ENCODE peak calls at places on chromosomes 7 and 10, in eight cellular contexts. P, A, H, F, C, N, I and U are unnamed samples.

GRCh38 chr7:25059576-25059975 is 65.5 kb downstream of the CYCS start:
- DNase-seq in I (no peak), C (no peak), P (no peak), A (no peak), H (no peak), F (no peak), N (no peak), U (no peak)

GRCh38 chr10:43854042-43854441 is 205.4 kb upstream of the ZNF32 start:
- DNase-seq in N (peak; percentile 84), H (no peak), A (no peak), F (no peak), P (no peak), I (no peak), C (peak; percentile 10), U (no peak)

GRCh38 chr7:99551329-99551728 is 585 bp downstream of the FAM200A start:
- DNase-seq in N (no peak), A (no peak), F (no peak), C (no peak), I (no peak), P (no peak), H (no peak), U (no peak)

GRCh38 chr10:21528452-21529235 is 3.2 kb upstream of the SKIDA1 start:
- DNase-seq in P (no peak), A (no peak), I (no peak), C (no peak), N (no peak), F (no peak), H (no peak), U (no peak)

GRCh38 chr10:132634241-132634946 is 96.8 kb downstream of the INPP5A start:
- DNase-seq in I (no peak), F (no peak), P (no peak), H (no peak), A (no peak), N (peak; percentile 13), C (no peak), U (no peak)

GRCh38 chr7:132687981-132688383 is 111.7 kb upstream of the PLXNA4 start:
- DNase-seq in N (no peak), I (no peak), C (peak; percentile 49), F (no peak), P (no peak), A (no peak), H (no peak), U (no peak)

GRCh38 chr10:107423903-107424302 is 259.4 kb upstream of the SORCS1 start:
- DNase-seq in F (no peak), H (no peak), P (no peak), N (no peak), A (no peak), C (no peak), I (no peak), U (no peak)

GRCh38 chr10:116099031-116099430 is 174.0 kb downstream of the GFRA1 start:
- DNase-seq in P (no peak), N (no peak), I (no peak), C (no peak), F (no peak), H (no peak), A (no peak), U (no peak)

GRCh38 chr10:133358920-133359300 is 1.1 kb upstream of the FUOM start:
- DNase-seq in I (no peak), H (no peak), A (no peak), P (no peak), N (no peak), C (no peak), F (no peak), U (no peak)

GRCh38 chr7:19080076-19080475 is 37.4 kb downstream of the TWIST1 start:
- DNase-seq in N (no peak), A (no peak), P (no peak), I (no peak), H (no peak), C (no peak), F (no peak), U (no peak)

GRCh38 chr7:43491984-43492383 is 90.9 kb upstream of the STK17A start:
- DNase-seq in F (no peak), P (no peak), N (peak; percentile 81), H (peak; percentile 46), C (no peak), A (no peak), I (no peak), U (peak; percentile 72)

GRCh38 chr10:91642831-91643692 is 10.2 kb upstream of the PPP1R3C start:
- DNase-seq in I (no peak), A (no peak), C (no peak), H (no peak), P (no peak), N (peak; percentile 21), F (no peak), U (no peak)

GRCh38 chr10:126016156-126016805 is 119.9 kb downstream of the FANK1 start:
- DNase-seq in N (no peak), A (no peak), P (no peak), H (no peak), I (no peak), F (no peak), C (no peak), U (no peak)

GRCh38 chr10:126012485-126012884 is 116.1 kb downstream of the FANK1 start:
- DNase-seq in I (no peak), N (peak; percentile 61), H (peak; percentile 17), A (no peak), F (no peak), P (no peak), C (no peak), U (no peak)

GRCh38 chr10:126014309-126014708 is 117.9 kb downstream of the FANK1 start:
- DNase-seq in C (no peak), A (peak; percentile 76), I (no peak), P (no peak), F (peak; percentile 7), N (peak; percentile 51), H (peak; percentile 26), U (peak; percentile 72)

GRCh38 chr10:126011995-126012394 is 115.6 kb downstream of the FANK1 start:
- DNase-seq in I (no peak), C (no peak), A (no peak), P (no peak), N (no peak), H (no peak), F (no peak), U (no peak)

GRCh38 chr10:126013489-126014281 is 117.3 kb downstream of the FANK1 start:
- DNase-seq in N (peak; percentile 80), P (no peak), C (peak; percentile 55), H (peak; percentile 33), I (peak; percentile 41), F (peak; percentile 83), A (no peak), U (peak; percentile 59)
- TF ChIP-seq CTCF in N (peak; percentile 27), P (no peak), C (peak; percentile 51), H (no peak), I (no peak), F (peak; percentile 10), A (peak; percentile 1), U (no peak)

DNA sequence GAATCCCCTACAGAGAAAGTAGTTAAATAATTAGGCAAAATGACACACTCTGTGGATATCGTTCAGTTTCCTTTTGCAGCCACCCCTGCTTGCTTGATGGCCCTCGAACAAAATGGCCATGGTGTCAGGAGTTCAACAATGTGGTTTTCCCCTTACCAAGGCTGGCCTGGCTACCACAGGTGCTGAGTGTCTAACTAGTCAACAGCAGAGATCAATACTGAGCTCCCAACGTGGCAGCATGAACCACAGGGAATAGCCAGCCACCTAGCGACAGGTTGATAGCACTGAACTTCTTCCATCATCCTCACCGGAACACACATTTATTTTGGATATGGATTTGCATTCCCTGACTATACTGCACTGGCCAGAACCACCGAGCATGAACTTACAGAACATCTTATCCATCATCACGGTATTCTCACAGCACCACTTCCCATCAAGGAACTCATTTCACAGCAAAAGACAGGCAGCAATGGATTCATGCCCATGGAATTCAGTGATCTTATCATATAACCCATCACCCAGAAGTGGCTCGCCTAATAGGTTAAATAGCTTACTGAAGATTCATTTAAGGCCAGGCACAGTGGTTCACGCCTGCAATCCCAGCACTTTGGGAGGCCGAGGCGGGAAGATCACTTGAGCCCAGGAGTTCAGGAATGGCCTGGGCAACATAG is 6.3 kb downstream of the C10orf67 start:
- DNase-seq in H (peak; percentile 52), C (no peak), A (no peak), I (no peak), P (no peak), F (no peak), N (peak; percentile 69), U (no peak)
- TF ChIP-seq CTCF in H (no peak), C (peak; percentile 65), A (no peak), I (no peak), P (no peak), F (no peak), N (no peak), U (no peak)

DNA sequence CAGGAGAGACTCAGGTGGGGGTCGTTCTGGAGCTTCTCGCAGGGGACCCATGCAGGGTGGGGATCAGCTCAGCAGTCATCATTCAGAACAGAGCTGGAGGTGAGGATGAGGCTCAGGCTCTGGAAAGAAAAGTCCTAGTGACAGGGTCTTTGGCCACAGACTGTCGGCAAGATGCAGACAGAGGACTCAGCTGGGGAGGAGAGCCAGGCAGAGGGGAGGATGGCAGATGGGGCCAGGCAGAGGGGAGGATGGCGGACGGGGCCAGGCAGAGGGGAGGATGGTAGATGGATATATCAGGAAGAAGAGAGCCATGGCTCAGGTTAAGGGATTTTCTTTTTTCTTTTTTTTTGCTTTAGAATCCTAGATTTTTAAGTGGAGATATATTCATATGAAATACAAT is 7.7 kb upstream of the IL15RA start:
- DNase-seq in A (no peak), P (no peak), I (no peak), H (no peak), C (no peak), F (no peak), N (no peak), U (no peak)
- TF ChIP-seq CTCF in A (no peak), P (no peak), I (no peak), H (no peak), C (no peak), F (no peak), N (no peak), U (no peak)

GRCh38 chr10:35633006-35633980 is 8.8 kb downstream of the FZD8 start:
- DNase-seq in I (no peak), N (peak; percentile 100), C (no peak), A (no peak), H (no peak), P (no peak), F (no peak), U (no peak)

GRCh38 chr10:35635576-35635975 is 6.5 kb downstream of the FZD8 start:
- DNase-seq in N (peak; percentile 100), C (peak; percentile 62), A (no peak), P (peak; percentile 60), F (peak; percentile 32), H (peak; percentile 77), I (no peak), U (peak; percentile 55)

GRCh38 chr10:35631404-35631803 is 10.7 kb downstream of the FZD8 start:
- DNase-seq in I (no peak), C (no peak), F (no peak), P (no peak), N (peak; percentile 5), A (no peak), H (no peak), U (no peak)

GRCh38 chr10:35636942-35637341 is 5.2 kb downstream of the FZD8 start:
- DNase-seq in H (no peak), F (no peak), P (peak; percentile 10), A (no peak), I (no peak), C (no peak), N (peak; percentile 70), U (no peak)

DNA sequence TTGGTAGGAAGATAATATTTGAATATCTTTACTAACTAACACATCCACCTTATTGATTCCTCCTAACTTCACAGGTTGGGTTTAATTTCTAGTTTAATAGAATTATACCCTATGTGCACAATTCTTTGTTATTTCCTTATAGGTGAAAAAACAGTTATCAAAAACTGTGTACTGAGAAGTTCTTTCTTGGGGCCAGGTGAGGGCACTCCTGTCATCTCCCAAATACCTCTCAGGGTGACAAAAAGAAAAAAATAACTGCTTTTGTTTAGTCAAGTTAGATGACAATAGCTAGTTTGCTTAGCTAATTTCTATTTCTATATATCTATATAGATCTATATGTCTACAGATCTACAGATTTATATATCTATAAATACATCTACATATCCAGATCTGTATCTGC is 10.1 kb downstream of the FZD8 start:
- DNase-seq in F (no peak), A (no peak), C (no peak), H (no peak), I (no peak), P (no peak), N (peak; percentile 78), U (no peak)
- TF ChIP-seq CTCF in F (no peak), A (no peak), C (peak; percentile 20), H (no peak), I (peak; percentile 8), P (no peak), N (peak; percentile 96), U (no peak)